ENCODE peak calls at places on chromosomes 4 and X, in nine cellular contexts. I is iris pigment epithelial cell; E is activated T-cell treated with anti-CD3 and anti-CD28 coated beads for 48 hours; D is putamen; V is vagina; A is activated CD4-positive, alpha-beta T cell treated with anti-CD3 and anti-CD28 coated beads, Interleukin-2, amount 50 U/mL, for 1 hour; R is left cardiac atrium; Y is trophoblast cell; K is osteoblast. Z is an unnamed sample.

GRCh38 chr4:137531951-137532868 is at the start of gene PCDH18:
- DNase-seq in I (peak; percentile 97), E (no peak), A (no peak), K (peak; percentile 8), D (peak; percentile 70), R (peak; percentile 86), Y (peak; percentile 14), V (peak; percentile 97), Z (no peak)

GRCh38 chr4:105348719-105349118 is 125.1 kb downstream of the PPA2 start:
- DNase-seq in E (no peak), R (no peak), D (no peak), V (no peak), A (no peak), K (no peak), I (no peak), Y (no peak), Z (no peak)

GRCh38 chrX:1582686-1583437 is 8.5 kb upstream of the AKAP17A start:
- DNase-seq in R (no peak), K (peak; percentile 50), I (peak; percentile 26), A (peak; percentile 48), D (no peak), Y (peak; percentile 57), V (no peak), E (peak; percentile 48), Z (no peak)

GRCh38 chr4:46258436-46258835 is 131.5 kb downstream of the GABRA2 start:
- DNase-seq in A (no peak), Y (no peak), R (no peak), E (no peak), D (no peak), K (no peak), V (no peak), I (no peak), Z (no peak)

GRCh38 chr4:74632634-74633033 is 161.7 kb downstream of the BTC start:
- DNase-seq in Y (no peak), A (peak; percentile 6), R (peak; percentile 46), E (peak; percentile 16), D (no peak), V (no peak), K (peak; percentile 50), I (peak; percentile 100), Z (no peak)

GRCh38 chrX:56284269-56284668 is 52.1 kb downstream of the KLF8 start:
- DNase-seq in V (no peak), Y (no peak), E (no peak), A (no peak), K (no peak), R (no peak), D (no peak), I (no peak), Z (no peak)

GRCh38 chrX:106875151-106875550 is 28.0 kb downstream of the RIPPLY1 start:
- DNase-seq in R (no peak), A (no peak), I (peak; percentile 71), Y (no peak), D (no peak), E (no peak), K (no peak), V (no peak), Z (no peak)

GRCh38 chr4:88219099-88219498 is 60.7 kb upstream of the ABCG2 start:
- DNase-seq in R (no peak), V (no peak), E (no peak), Y (peak; percentile 82), K (peak; percentile 80), D (peak; percentile 55), A (no peak), I (peak; percentile 56), Z (no peak)

GRCh38 chr4:24850669-24851068 is 55.3 kb downstream of the SOD3 start:
- DNase-seq in A (no peak), V (no peak), R (no peak), K (peak; percentile 85), D (no peak), Y (no peak), I (peak; percentile 84), E (no peak), Z (no peak)

GRCh38 chr4:42302348-42302747 is 94.9 kb upstream of the SHISA3 start:
- DNase-seq in V (no peak), R (no peak), K (no peak), I (no peak), D (peak; percentile 34), A (no peak), E (no peak), Y (no peak), Z (no peak)

GRCh38 chrX:69163936-69164741 is 1.1 kb downstream of the PJA1 start:
- DNase-seq in R (peak; percentile 40), K (no peak), D (peak; percentile 31), V (peak; percentile 82), I (peak; percentile 17), A (peak; percentile 43), Y (peak; percentile 6), E (peak; percentile 19), Z (peak; percentile 82)

GRCh38 chr4:121736735-121737351 is 28.1 kb downstream of the SMIM43 start:
- DNase-seq in I (peak; percentile 63), K (peak; percentile 23), D (peak; percentile 6), R (no peak), E (no peak), Y (peak; percentile 82), V (no peak), A (no peak), Z (no peak)

GRCh38 chr4:153204247-153205027 is at the start of gene TRIM2:
- DNase-seq in V (no peak), Y (no peak), A (no peak), I (peak; percentile 91), K (peak; percentile 89), D (peak; percentile 94), E (no peak), R (peak; percentile 74), Z (no peak)

GRCh38 chr4:87865960-87866598 is 33.3 kb downstream of the MEPE start:
- DNase-seq in A (no peak), I (peak; percentile 72), V (no peak), R (no peak), K (no peak), D (no peak), E (no peak), Y (no peak), Z (no peak)

GRCh38 chrX:100750901-100751300 is 19.0 kb upstream of the SYTL4 start:
- DNase-seq in I (no peak), V (no peak), Y (no peak), R (no peak), D (no peak), A (no peak), E (no peak), K (no peak), Z (no peak)

GRCh38 chr4:144355809-144356757 is 215.6 kb upstream of the GYPA start:
- DNase-seq in D (no peak), Y (peak; percentile 55), I (peak; percentile 98), R (no peak), A (no peak), K (peak; percentile 54), E (no peak), V (no peak), Z (no peak)

GRCh38 chr4:19850909-19851308 is 400.8 kb upstream of the SLIT2 start:
- DNase-seq in V (no peak), D (no peak), I (peak; percentile 95), E (no peak), K (peak; percentile 62), R (no peak), A (no peak), Y (no peak), Z (no peak)

GRCh38 chr4:145044341-145044740 is 53.7 kb downstream of the ANAPC10 start:
- DNase-seq in V (no peak), A (no peak), Y (no peak), R (no peak), E (no peak), K (peak; percentile 23), I (peak; percentile 57), D (no peak), Z (no peak)

GRCh38 chr4:151668687-151669402 is 92.0 kb downstream of the GATB start:
- DNase-seq in R (no peak), A (no peak), I (no peak), Y (no peak), E (no peak), D (no peak), V (no peak), K (no peak), Z (no peak)

GRCh38 chr4:183987529-183987946 is 82.4 kb downstream of the STOX2 start:
- DNase-seq in R (peak; percentile 78), A (no peak), I (peak; percentile 83), D (peak; percentile 77), K (peak; percentile 76), E (no peak), Y (peak; percentile 92), V (no peak), Z (no peak)

GRCh38 chr4:76302856-76303438 is 3.6 kb upstream of the STBD1 start:
- DNase-seq in R (no peak), I (peak; percentile 42), E (no peak), K (no peak), V (no peak), Y (peak; percentile 9), D (no peak), A (no peak), Z (no peak)

GRCh38 chr4:71732706-71733105 is 51.2 kb downstream of the GC start:
- DNase-seq in E (no peak), Y (peak; percentile 69), R (no peak), I (peak; percentile 52), K (no peak), D (no peak), A (no peak), V (no peak), Z (no peak)

GRCh38 chr4:174672276-174672675 is 150.0 kb upstream of the HPGD start:
- DNase-seq in A (no peak), K (no peak), Y (peak; percentile 12), E (no peak), D (no peak), R (no peak), V (no peak), I (no peak), Z (no peak)

GRCh38 chrX:14948701-14949100 is 75.5 kb downstream of the MOSPD2 start:
- DNase-seq in K (no peak), A (no peak), V (no peak), E (no peak), I (peak; percentile 50), Y (no peak), D (no peak), R (no peak), Z (no peak)

GRCh38 chr4:17111959-17112659 is 213.7 kb upstream of the LDB2 start:
- DNase-seq in K (no peak), E (no peak), A (no peak), Y (no peak), D (peak; percentile 18), V (no peak), I (no peak), R (no peak), Z (no peak)

GRCh38 chrX:66074920-66075879 is 35.3 kb upstream of the VSIG4 start:
- DNase-seq in E (peak; percentile 14), R (peak; percentile 51), A (peak; percentile 1), V (no peak), K (no peak), D (peak; percentile 7), I (no peak), Y (peak; percentile 8), Z (peak; percentile 86)

GRCh38 chrX:53688300-53688699 is 1.8 kb upstream of the HUWE1 start:
- DNase-seq in Y (no peak), I (no peak), A (no peak), D (no peak), V (no peak), E (no peak), R (no peak), K (no peak), Z (no peak)

GRCh38 chr4:138090145-138090917 is 151.8 kb downstream of the SLC7A11 start:
- DNase-seq in I (peak; percentile 78), A (no peak), V (no peak), R (no peak), D (peak; percentile 72), Y (peak; percentile 93), E (no peak), K (peak; percentile 95), Z (no peak)

GRCh38 chr4:70994387-70995099 is 1.1 kb downstream of the DCK start:
- DNase-seq in D (no peak), R (no peak), V (no peak), E (no peak), Y (no peak), K (no peak), A (no peak), I (no peak), Z (no peak)

GRCh38 chr4:5463936-5464650 is 244.3 kb downstream of the EVC2 start:
- DNase-seq in E (no peak), K (no peak), I (no peak), R (no peak), V (no peak), D (no peak), A (no peak), Y (no peak), Z (peak; percentile 49)

GRCh38 chr4:19187709-19188108 is 1064.0 kb upstream of the SLIT2 start:
- DNase-seq in Y (no peak), V (no peak), E (no peak), I (no peak), K (no peak), R (no peak), A (no peak), D (no peak), Z (no peak)

Z was measured in spleen.